ENCODE peak calls at places on chromosome 9, in nine cellular contexts. N, F, G, X, V, B, O, S and H are unnamed samples.

GRCh38 chr9:35756743-35757526 is 2.9 kb upstream of the MSMP start:
- DNase-seq in N (peak; percentile 57), F (peak; percentile 41), G (peak; percentile 71), X (peak; percentile 42), V (no peak), B (peak; percentile 89), O (peak; percentile 80), S (no peak), H (peak; percentile 78)

GRCh38 chr9:121862371-121862970 is 211.0 kb downstream of the DAB2IP start:
- DNase-seq in N (no peak), F (no peak), G (no peak), X (no peak), V (no peak), B (no peak), O (peak; percentile 32), S (no peak), H (no peak)

GRCh38 chr9:5511476-5511875 is 1.1 kb downstream of the PDCD1LG2 start:
- DNase-seq in N (no peak), F (no peak), G (no peak), X (no peak), V (no peak), B (no peak), O (no peak), S (no peak), H (no peak)

GRCh38 chr9:93824386-93825294 is 130.5 kb downstream of the BARX1 start:
- DNase-seq in N (no peak), F (no peak), G (no peak), X (no peak), V (no peak), B (no peak), O (no peak), S (no peak), H (no peak)

GRCh38 chr9:92525306-92525705 is 10.5 kb downstream of the ECM2 start:
- DNase-seq in N (no peak), F (no peak), G (no peak), X (no peak), V (no peak), B (no peak), O (no peak), S (no peak), H (no peak)

GRCh38 chr9:100466171-100466827 is 6.7 kb upstream of the TMEFF1 start:
- DNase-seq in N (no peak), F (no peak), G (no peak), X (no peak), V (no peak), B (no peak), O (no peak), S (no peak), H (no peak)

GRCh38 chr9:96738147-96739027 is 39.5 kb downstream of the ZNF510 start:
- DNase-seq in N (no peak), F (no peak), G (no peak), X (no peak), V (no peak), B (no peak), O (no peak), S (no peak), H (no peak)

GRCh38 chr9:124894035-124894740 is 32.3 kb downstream of the ARPC5L start:
- DNase-seq in N (no peak), F (no peak), G (no peak), X (no peak), V (no peak), B (no peak), O (no peak), S (no peak), H (no peak)

GRCh38 chr9:14961372-14962068 is 51.3 kb upstream of the FREM1 start:
- DNase-seq in N (peak; percentile 43), F (no peak), G (no peak), X (no peak), V (no peak), B (peak; percentile 19), O (no peak), S (no peak), H (no peak)

GRCh38 chr9:123445116-123445515 is 89.1 kb downstream of the CRB2 start:
- DNase-seq in N (no peak), F (no peak), G (no peak), X (no peak), V (no peak), B (no peak), O (peak; percentile 27), S (no peak), H (no peak)

GRCh38 chr9:128845186-128845931 is 15.8 kb upstream of the SPOUT1 start:
- DNase-seq in N (no peak), F (no peak), G (no peak), X (peak; percentile 94), V (no peak), B (no peak), O (no peak), S (no peak), H (peak; percentile 12)

GRCh38 chr9:95302471-95302870 is 15.0 kb downstream of the FANCC start:
- DNase-seq in N (no peak), F (no peak), G (no peak), X (no peak), V (no peak), B (no peak), O (no peak), S (no peak), H (no peak)

GRCh38 chr9:130172161-130172857 is at the start of gene NCS1:
- DNase-seq in N (no peak), F (peak; percentile 26), G (no peak), X (peak; percentile 42), V (no peak), B (no peak), O (peak; percentile 85), S (peak; percentile 30), H (peak; percentile 84)

GRCh38 chr9:126705767-126706697 is 92.3 kb downstream of the LMX1B start:
- DNase-seq in N (no peak), F (peak; percentile 71), G (peak; percentile 85), X (no peak), V (no peak), B (peak; percentile 66), O (peak; percentile 80), S (peak; percentile 14), H (peak; percentile 57)

GRCh38 chr9:116152390-116152789 is 1.2 kb upstream of the PAPPA start:
- DNase-seq in N (no peak), F (no peak), G (no peak), X (peak; percentile 5), V (no peak), B (no peak), O (no peak), S (no peak), H (no peak)

GRCh38 chr9:89252910-89253309 is 58.1 kb upstream of the CKS2 start:
- DNase-seq in N (no peak), F (no peak), G (no peak), X (no peak), V (no peak), B (no peak), O (no peak), S (no peak), H (peak; percentile 11)

GRCh38 chr9:126671381-126671831 is 57.7 kb downstream of the LMX1B start:
- DNase-seq in N (peak; percentile 17), F (no peak), G (no peak), X (peak; percentile 26), V (no peak), B (no peak), O (no peak), S (no peak), H (peak; percentile 83)

GRCh38 chr9:98989036-98990000 is 45.6 kb downstream of the COL15A1 start:
- DNase-seq in N (peak; percentile 78), F (no peak), G (no peak), X (peak; percentile 51), V (no peak), B (peak; percentile 28), O (peak; percentile 80), S (peak; percentile 87), H (peak; percentile 18)

GRCh38 chr9:113634597-113635515 is 171.3 kb downstream of the RGS3 start:
- DNase-seq in N (no peak), F (no peak), G (no peak), X (no peak), V (no peak), B (no peak), O (peak; percentile 41), S (no peak), H (no peak)

GRCh38 chr9:114031037-114031436 is 47.1 kb downstream of the AMBP start:
- DNase-seq in N (no peak), F (no peak), G (no peak), X (no peak), V (no peak), B (no peak), O (no peak), S (no peak), H (no peak)

GRCh38 chr9:131923766-131924165 is 155.9 kb downstream of the MED27 start:
- DNase-seq in N (no peak), F (no peak), G (no peak), X (no peak), V (no peak), B (no peak), O (no peak), S (no peak), H (no peak)

GRCh38 chr9:112820886-112821285 is 69.8 kb downstream of the SLC46A2 start:
- DNase-seq in N (no peak), F (no peak), G (no peak), X (no peak), V (no peak), B (no peak), O (no peak), S (no peak), H (no peak)

GRCh38 chr9:70600479-70600878 is 186.0 kb upstream of the KLF9 start:
- DNase-seq in N (no peak), F (no peak), G (no peak), X (no peak), V (no peak), B (no peak), O (no peak), S (no peak), H (no peak)

GRCh38 chr9:87862536-87863268 is 20.0 kb upstream of the SPATA31E1 start:
- DNase-seq in N (peak; percentile 91), F (no peak), G (no peak), X (no peak), V (no peak), B (no peak), O (no peak), S (peak; percentile 54), H (no peak)

GRCh38 chr9:100379862-100380261 is 27.1 kb upstream of the TEX10 start:
- DNase-seq in N (no peak), F (no peak), G (no peak), X (no peak), V (no peak), B (no peak), O (no peak), S (no peak), H (no peak)

GRCh38 chr9:87324613-87325194 is 173.0 kb upstream of the DAPK1 start:
- DNase-seq in N (peak; percentile 43), F (no peak), G (no peak), X (peak; percentile 53), V (peak; percentile 16), B (peak; percentile 55), O (no peak), S (no peak), H (peak; percentile 70)